ENCODE peak calls at places on chromosomes 1 and 21, in nine cellular contexts. Q is IMR-90, Y is DND-41, R is PC-9, M is H1, X is fibroblast of lung, O is neural progenitor cell, E is hepatocyte, W is GM23338. B is an unnamed sample.

GRCh38 chr1:108199231-108199657 is 899 bp downstream of the SLC25A24 start:
- DNase-seq in W (peak), E (peak), O (peak), Q (peak), Y (no peak), M (no peak), R (peak), X (peak), B (peak)

GRCh38 chr1:155968670-155969069 is 9.7 kb downstream of the ARHGEF2 start:
- DNase-seq in W (no peak), O (no peak), Q (peak), E (no peak), X (peak), Y (no peak), M (no peak), R (no peak), B (no peak)

GRCh38 chr1:2320760-2321159 is 70.6 kb downstream of the MORN1 start:
- DNase-seq in Y (no peak), Q (no peak), E (no peak), R (no peak), W (no peak), X (peak), O (no peak), M (no peak), B (no peak)

GRCh38 chr21:45258476-45258875 is 29.2 kb downstream of the POFUT2 start:
- DNase-seq in O (no peak), Y (no peak), R (no peak), W (no peak), Q (no peak), E (no peak), X (no peak), M (no peak), B (no peak)

GRCh38 chr1:155219592-155220031 is 11.1 kb downstream of the MTX1 start:
- DNase-seq in W (peak), Y (peak), M (no peak), E (peak), O (peak), R (no peak), X (no peak), Q (no peak), B (no peak)

GRCh38 chr1:214193691-214194090 is 87.3 kb upstream of the SMYD2 start:
- DNase-seq in E (no peak), M (no peak), Y (no peak), R (no peak), W (no peak), Q (no peak), O (no peak), X (no peak), B (no peak)

GRCh38 chr1:2226525-2227340 is 1.4 kb upstream of the SKI start:
- DNase-seq in X (no peak), W (peak), R (no peak), Q (no peak), M (no peak), O (no peak), E (peak), Y (no peak), B (no peak)

GRCh38 chr1:73205294-73205973 is 923.1 kb upstream of the NEGR1 start:
- DNase-seq in X (no peak), Q (no peak), E (no peak), R (no peak), O (peak), M (no peak), W (peak), Y (no peak), B (no peak)

GRCh38 chr1:243596441-243597183 is 253.4 kb downstream of the AKT3 start:
- DNase-seq in W (no peak), M (no peak), O (no peak), R (no peak), E (no peak), Y (no peak), X (peak), Q (peak), B (no peak)

GRCh38 chr1:34984435-34985062 is 598 bp downstream of the TMEM35B start:
- DNase-seq in O (peak), E (peak), X (peak), M (no peak), Y (peak), R (no peak), W (no peak), Q (peak), B (no peak)

GRCh38 chr1:111754964-111755320 is 759 bp upstream of the DDX20 start:
- DNase-seq in X (peak), E (peak), Q (peak), Y (peak), W (peak), O (peak), R (no peak), M (no peak), B (no peak)

GRCh38 chr1:80509965-80510522 is 1290.7 kb upstream of the ADGRL2 start:
- DNase-seq in Y (no peak), M (peak), E (no peak), R (peak), Q (no peak), O (peak), W (peak), X (no peak), B (peak)

GRCh38 chr1:210726621-210727020 is 397.9 kb downstream of the HHAT start:
- DNase-seq in Y (peak), M (peak), E (peak), O (peak), Q (peak), R (no peak), W (peak), X (peak), B (no peak)

GRCh38 chr1:41802532-41803501 is 115.9 kb downstream of the HIVEP3 start:
- DNase-seq in X (no peak), W (no peak), E (no peak), Q (no peak), R (no peak), Y (no peak), M (no peak), O (no peak), B (no peak)

GRCh38 chr1:41917835-41918449 is 780 bp downstream of the HIVEP3 start:
- DNase-seq in Q (peak), R (peak), W (peak), E (peak), O (peak), Y (peak), M (no peak), X (peak), B (no peak)

GRCh38 chr1:62784509-62785365 is 805 bp downstream of the ATG4C start:
- DNase-seq in R (no peak), E (no peak), W (no peak), Y (peak), M (no peak), O (no peak), Q (peak), X (no peak), B (no peak)

DNA sequence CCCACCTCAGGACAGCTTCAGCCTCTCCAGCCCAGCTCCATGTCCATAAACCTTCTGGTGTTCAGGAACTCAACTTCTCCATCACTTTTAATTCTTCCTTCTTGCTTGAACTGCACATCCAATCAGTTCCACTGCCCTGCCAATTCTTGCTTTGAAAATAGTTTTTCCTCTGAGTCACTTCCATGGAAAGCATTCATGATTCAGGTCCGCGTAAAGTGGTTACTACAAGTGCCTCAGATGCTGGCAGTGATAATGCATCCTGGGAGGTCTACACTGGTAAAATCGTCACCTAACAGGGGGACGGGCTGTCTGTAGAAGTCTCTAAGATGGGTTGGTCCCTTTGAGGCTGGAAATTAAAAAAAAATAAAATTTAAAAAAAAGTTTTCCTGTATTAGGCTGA is 25.9 kb upstream of the RCAN1 start:
- DNase-seq in Y (peak), M (no peak), E (no peak), O (no peak), Q (peak), R (no peak), W (no peak), X (peak), B (no peak)
- H2AFZ ChIP-seq in Y (peak), M (no peak), E (no peak), O (no peak), Q (peak), R (no peak), W (peak), X (no peak), B (no peak)

GRCh38 chr1:198117267-198117666 is 39.5 kb upstream of the NEK7 start:
- DNase-seq in M (no peak), E (no peak), X (peak), Y (no peak), W (no peak), O (no peak), Q (no peak), R (no peak), B (no peak)
- H2AFZ ChIP-seq in M (no peak), E (no peak), X (peak), Y (no peak), W (no peak), O (peak), Q (no peak), R (no peak), B (no peak)

GRCh38 chr1:217090073-217090911 is 367.1 kb upstream of the ESRRG start:
- DNase-seq in O (peak), X (no peak), Q (no peak), Y (no peak), E (no peak), R (no peak), M (no peak), W (peak), B (no peak)
- H2AFZ ChIP-seq in O (peak), X (no peak), Q (peak), Y (no peak), E (peak), R (no peak), M (no peak), W (peak), B (no peak)

GRCh38 chr1:56268519-56268918 is 310.8 kb downstream of the PLPP3 start:
- DNase-seq in O (no peak), W (no peak), R (no peak), X (no peak), Q (no peak), Y (no peak), M (no peak), E (no peak), B (no peak)
- H2AFZ ChIP-seq in O (no peak), W (no peak), R (no peak), X (no peak), Q (no peak), Y (no peak), M (no peak), E (no peak), B (no peak)

GRCh38 chr1:158203693-158204457 is 23.2 kb downstream of the CD1D start:
- DNase-seq in Y (peak), O (peak), E (peak), M (no peak), Q (peak), R (no peak), W (peak), X (peak), B (peak)
- H2AFZ ChIP-seq in Y (peak), O (peak), E (no peak), M (peak), Q (no peak), R (no peak), W (no peak), X (no peak), B (no peak)

GRCh38 chr1:23790696-23791433 is at the start of gene LYPLA2:
- DNase-seq in W (peak), Q (peak), R (peak), M (no peak), E (peak), O (peak), X (peak), Y (peak), B (peak)

GRCh38 chr1:23793018-23793781 is 2.3 kb downstream of the LYPLA2 start:
- DNase-seq in Y (peak), M (no peak), W (no peak), O (no peak), X (peak), Q (no peak), E (peak), R (no peak), B (no peak)

GRCh38 chr1:23793861-23794731 is 3.2 kb downstream of the LYPLA2 start:
- DNase-seq in E (no peak), O (no peak), X (no peak), W (no peak), M (no peak), Y (no peak), Q (no peak), R (no peak), B (no peak)

GRCh38 chr1:23792151-23792945 is 1.4 kb downstream of the LYPLA2 start:
- DNase-seq in R (no peak), M (no peak), W (peak), O (no peak), Q (no peak), Y (no peak), E (no peak), X (no peak), B (no peak)

DNA sequence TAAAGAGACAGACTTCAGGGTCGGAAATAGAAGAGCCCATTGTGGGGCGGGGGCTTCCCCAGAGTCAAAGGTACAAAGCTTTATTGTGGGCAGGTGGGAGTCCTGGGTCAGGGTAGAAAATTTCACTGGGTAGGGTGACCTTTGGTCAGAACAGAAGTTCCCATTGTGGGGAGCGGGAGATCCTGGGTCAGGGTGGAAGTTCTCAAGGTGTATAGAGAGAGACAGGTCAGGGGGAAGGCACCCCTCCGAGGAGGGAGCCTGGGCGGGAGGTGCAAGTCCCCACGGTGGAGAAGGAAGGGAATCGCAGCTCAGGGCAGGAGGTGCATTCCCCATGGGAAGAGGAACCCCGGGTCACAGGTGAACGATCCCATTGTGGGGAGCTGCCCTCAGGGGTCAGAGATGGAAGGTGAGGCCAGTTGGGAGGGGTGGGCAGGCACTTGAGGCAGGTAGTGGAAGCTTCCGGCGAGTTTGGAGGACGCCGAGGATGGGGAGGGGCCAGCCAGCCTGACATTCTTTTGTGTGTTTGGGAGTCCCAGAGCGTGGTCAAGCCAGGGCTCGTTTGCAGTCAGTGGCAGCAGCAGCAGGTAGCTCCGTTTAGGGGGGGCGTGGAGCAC is 596 bp downstream of the LYPLA2 start:
- DNase-seq in W (peak), Y (no peak), M (no peak), R (no peak), X (peak), O (peak), Q (no peak), E (peak), B (no peak)
- H2AFZ ChIP-seq in W (peak), Y (peak), M (no peak), R (peak), X (peak), O (no peak), Q (peak), E (peak), B (no peak)

GRCh38 chr1:91884459-91885290 is 1.3 kb downstream of the TGFBR3 start:
- DNase-seq in Q (peak), W (peak), E (peak), O (peak), X (no peak), Y (no peak), M (no peak), R (no peak), B (no peak)
- H2AFZ ChIP-seq in Q (peak), W (peak), E (peak), O (peak), X (peak), Y (no peak), M (no peak), R (peak), B (peak)

DNA sequence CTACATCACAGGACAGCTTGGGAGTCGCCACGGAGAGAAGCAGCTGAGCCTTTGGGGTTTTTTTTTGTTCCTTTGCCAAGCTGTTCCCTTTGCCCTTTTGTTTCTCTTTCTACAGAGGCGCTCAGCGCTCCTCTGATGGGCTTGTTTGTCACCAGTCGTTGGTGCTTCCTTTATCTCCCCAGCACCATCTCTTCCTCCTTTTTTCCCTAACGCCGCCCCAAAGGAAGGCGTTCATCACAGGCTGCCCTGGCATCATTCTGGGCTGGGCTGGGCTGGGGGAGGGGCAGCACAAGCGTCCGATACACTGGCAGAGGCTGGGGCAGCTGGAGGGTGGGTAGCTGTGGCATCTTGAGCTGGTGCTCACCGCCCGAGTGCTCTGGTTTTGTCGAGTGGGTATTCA is 10.5 kb downstream of the IGSF21 start:
- DNase-seq in M (no peak), E (no peak), X (no peak), W (no peak), R (no peak), O (peak), Q (no peak), Y (no peak), B (no peak)
- H2AFZ ChIP-seq in M (no peak), E (no peak), X (no peak), W (no peak), R (no peak), O (no peak), Q (no peak), Y (no peak), B (no peak)

B was measured in HCT116.